ENCODE peak calls at places on chromosome 20, in seven cellular contexts. R is hepatocyte; K is GM20000; G is HFF-Myc; X is AG09319; L is astrocyte; T is CD8-positive, alpha-beta T cell. F is an unnamed sample.

GRCh38 chr20:45061244-45061643 is 39.7 kb downstream of the KCNS1 start:
- DNase-seq in T (no peak), K (no peak), X (peak), R (no peak), G (no peak), L (peak), F (peak)

GRCh38 chr20:24339179-24339578 is 130.2 kb upstream of the SYNDIG1 start:
- DNase-seq in G (no peak), R (no peak), L (no peak), T (no peak), K (no peak), X (no peak), F (peak)

GRCh38 chr20:48283470-48284110 is 498.3 kb upstream of the SULF2 start:
- DNase-seq in L (peak), T (no peak), R (peak), X (peak), K (no peak), G (no peak), F (peak)

GRCh38 chr20:51712501-51713212 is 55.5 kb downstream of the ATP9A start:
- DNase-seq in T (no peak), K (no peak), G (no peak), R (peak), X (no peak), L (peak), F (peak)

GRCh38 chr20:56429496-56429895 is 17.4 kb downstream of the CASS4 start:
- DNase-seq in G (no peak), X (no peak), R (no peak), L (peak), T (no peak), K (no peak), F (peak)

GRCh38 chr20:26209171-26209941 is 512.7 kb upstream of the ZNF337 start:
- DNase-seq in G (no peak), T (peak), X (peak), L (peak), K (peak), R (peak), F (no peak)

GRCh38 chr20:4490595-4491280 is 231.0 kb upstream of the PRND start:
- DNase-seq in X (no peak), R (no peak), G (no peak), L (no peak), K (no peak), T (no peak), F (peak)

GRCh38 chr20:54208492-54209044 is 681 bp downstream of the PFDN4 start:
- DNase-seq in T (no peak), X (no peak), R (peak), G (no peak), L (peak), K (no peak), F (peak)

GRCh38 chr20:19427480-19427879 is 215.0 kb downstream of the SLC24A3 start:
- DNase-seq in T (no peak), X (no peak), L (no peak), R (peak), K (no peak), G (no peak), F (no peak)

GRCh38 chr20:2814587-2815051 is at the start of gene C20orf141:
- DNase-seq in K (no peak), T (no peak), G (peak), X (peak), L (peak), R (peak), F (peak)

DNA sequence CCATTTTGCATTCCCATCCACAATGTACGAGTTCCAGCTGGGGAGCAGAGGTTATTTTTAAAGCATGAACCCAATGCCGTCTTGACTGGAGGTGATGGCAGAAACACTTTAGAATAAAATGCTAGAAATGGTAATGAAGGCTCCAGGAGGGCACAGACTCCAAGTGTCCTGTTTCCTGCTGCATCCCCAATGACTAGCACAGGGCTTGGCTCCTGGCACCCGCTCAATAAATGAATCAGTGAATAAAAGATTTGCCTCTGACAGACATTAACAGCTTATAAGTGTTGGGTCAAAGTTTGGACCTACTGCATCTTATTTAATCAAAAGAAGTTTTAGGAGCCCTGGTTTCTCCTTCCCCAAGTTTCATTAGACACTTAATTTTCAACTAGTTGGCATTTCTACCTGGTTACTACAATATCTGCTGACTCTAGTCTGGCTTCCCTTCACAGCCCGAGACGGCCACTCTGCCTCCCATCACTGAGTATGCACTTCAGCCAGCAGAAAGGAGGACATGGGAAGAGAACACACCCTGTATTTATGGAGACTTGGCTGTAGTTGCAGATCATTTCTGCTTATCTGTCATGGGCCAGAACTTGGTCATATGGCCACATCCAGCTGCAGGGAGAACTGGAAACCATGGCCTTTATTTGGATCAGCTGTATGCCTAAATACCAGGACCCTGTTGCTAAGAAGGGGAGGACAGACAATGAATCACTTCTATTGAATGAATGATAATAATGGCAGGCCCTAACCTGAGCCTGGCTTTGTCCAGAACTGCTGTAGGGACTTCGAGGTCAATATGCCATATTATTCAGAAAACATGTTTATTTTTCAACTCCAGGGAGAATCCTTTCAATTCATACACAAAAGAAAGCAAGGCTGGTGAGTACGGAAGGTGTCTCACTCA is 63.1 kb downstream of the TTI1 start:
- DNase-seq in L (no peak), K (no peak), G (no peak), R (no peak), T (no peak), X (no peak), F (no peak)
- TF ChIP-seq CTCF in L (no peak), K (no peak), G (no peak), R (no peak), T (no peak), X (no peak), F (no peak)

GRCh38 chr20:61819921-61820825 is 245.5 kb downstream of the TAF4 start:
- DNase-seq in X (no peak), R (no peak), G (no peak), L (no peak), T (no peak), K (no peak), F (no peak)

GRCh38 chr20:61823242-61823641 is 242.4 kb downstream of the TAF4 start:
- DNase-seq in X (no peak), R (no peak), T (no peak), K (no peak), G (no peak), L (no peak), F (no peak)

GRCh38 chr20:61819484-61819846 is 246.2 kb downstream of the TAF4 start:
- DNase-seq in G (no peak), L (no peak), T (no peak), K (no peak), X (no peak), R (no peak), F (no peak)

GRCh38 chr20:61822396-61822795 is 243.3 kb downstream of the TAF4 start:
- DNase-seq in T (no peak), K (no peak), X (no peak), R (no peak), L (no peak), G (no peak), F (no peak)

DNA sequence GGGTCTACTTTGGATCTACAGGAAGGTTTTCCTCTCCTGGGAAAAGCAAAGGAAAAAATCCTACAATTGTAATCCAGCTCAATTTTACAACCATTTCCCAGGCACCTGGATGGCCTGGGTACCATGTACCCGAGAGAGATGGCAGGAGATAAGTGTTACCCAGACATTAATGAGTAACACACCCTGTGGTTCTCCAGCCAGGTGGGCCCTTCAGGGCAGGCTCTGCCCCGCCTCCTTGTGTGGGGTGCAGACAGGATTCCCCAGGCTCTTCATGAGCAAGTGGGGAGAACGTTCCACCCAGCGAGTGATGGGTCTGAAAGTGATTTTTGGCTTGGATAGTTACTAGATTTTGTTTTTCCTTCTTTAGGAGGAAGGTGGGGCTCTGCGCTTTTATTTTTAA is 244.0 kb downstream of the TAF4 start:
- DNase-seq in T (no peak), X (no peak), L (no peak), G (no peak), K (no peak), R (no peak), F (no peak)
- TF ChIP-seq CTCF in T (no peak), X (no peak), L (no peak), G (no peak), K (no peak), R (no peak), F (no peak)

GRCh38 chr20:17958326-17959256 is 10.0 kb downstream of the SNX5 start:
- DNase-seq in K (no peak), L (no peak), G (no peak), X (no peak), T (no peak), R (peak), F (peak)
- TF ChIP-seq CTCF in K (no peak), L (no peak), G (no peak), X (peak), T (no peak), R (peak), F (peak)

GRCh38 chr20:59159091-59159821 is 4.4 kb upstream of the ZNF831 start:
- DNase-seq in G (no peak), T (peak), K (no peak), R (no peak), L (no peak), X (no peak), F (no peak)
- TF ChIP-seq CTCF in G (no peak), T (peak), K (no peak), R (no peak), L (no peak), X (no peak), F (no peak)